ENCODE peak calls at places on chromosomes 1 and 21, in six cellular contexts. D is EL; E is D341Med; A is activated CD8-positive, alpha-beta T cell treated with anti-CD3 and anti-CD28 coated beads for 36 hours; B is NCI-H345; H is GDM1. L is an unnamed sample.

GRCh38 chr1:86151427-86151826 is 5.1 kb downstream of the COL24A1 start:
- DNase-seq in D (peak; percentile 76), E (no peak), A (no peak), B (no peak), H (no peak), L (no peak)

GRCh38 chr1:91742848-91743292 is 143.1 kb downstream of the TGFBR3 start:
- DNase-seq in D (peak; percentile 28), E (no peak), A (no peak), B (peak; percentile 10), H (no peak), L (peak; percentile 5)

GRCh38 chr21:33241846-33242245 is 12.1 kb downstream of the IFNAR2 start:
- DNase-seq in D (no peak), E (no peak), A (no peak), B (no peak), H (no peak), L (no peak)

GRCh38 chr1:213122514-213122929 is 71.5 kb downstream of the RPS6KC1 start:
- DNase-seq in D (peak; percentile 53), E (no peak), A (no peak), B (peak; percentile 32), H (no peak), L (peak; percentile 46)

GRCh38 chr1:55172272-55172671 is 42.9 kb downstream of the USP24 start:
- DNase-seq in D (no peak), E (no peak), A (no peak), B (no peak), H (no peak), L (no peak)

GRCh38 chr1:191575180-191575579 is 583.1 kb upstream of the RGS18 start:
- DNase-seq in D (peak; percentile 52), E (no peak), A (no peak), B (no peak), H (no peak), L (no peak)

GRCh38 chr1:25080294-25081209 is 150.5 kb upstream of the RUNX3 start:
- DNase-seq in D (peak; percentile 36), E (no peak), A (no peak), B (no peak), H (no peak), L (no peak)

GRCh38 chr1:221634606-221635005 is 107.3 kb downstream of the DUSP10 start:
- DNase-seq in D (no peak), E (no peak), A (no peak), B (no peak), H (no peak), L (no peak)

GRCh38 chr1:109822749-109823542 is 59.2 kb upstream of the EPS8L3 start:
- DNase-seq in D (no peak), E (no peak), A (no peak), B (no peak), H (no peak), L (no peak)

GRCh38 chr1:153563991-153564390 is 1.7 kb downstream of the S100A2 start:
- DNase-seq in D (no peak), E (no peak), A (no peak), B (no peak), H (no peak), L (no peak)

GRCh38 chr1:67710417-67710816 is 25.4 kb downstream of the GADD45A start:
- DNase-seq in D (peak; percentile 69), E (no peak), A (no peak), B (no peak), H (no peak), L (no peak)

GRCh38 chr21:37562920-37563640 is 196.5 kb downstream of the DYRK1A start:
- DNase-seq in D (no peak), E (no peak), A (no peak), B (no peak), H (no peak), L (peak; percentile 51)

GRCh38 chr1:218676991-218677390 is 331.9 kb downstream of the TGFB2 start:
- DNase-seq in D (no peak), E (no peak), A (no peak), B (no peak), H (no peak), L (no peak)

GRCh38 chr1:52296345-52296744 is 69.7 kb downstream of the CC2D1B start:
- DNase-seq in D (peak; percentile 56), E (peak; percentile 62), A (peak; percentile 2), B (peak; percentile 53), H (peak; percentile 23), L (peak; percentile 41)

GRCh38 chr1:1111516-1112236 is 4.2 kb downstream of the C1orf159 start:
- DNase-seq in D (no peak), E (no peak), A (no peak), B (no peak), H (no peak), L (no peak)

GRCh38 chr1:172287207-172287606 is 133.3 kb upstream of the C1orf105 start:
- DNase-seq in D (peak; percentile 67), E (no peak), A (no peak), B (no peak), H (no peak), L (no peak)

GRCh38 chr1:231856426-231856825 is 229.8 kb downstream of the DISC1 start:
- DNase-seq in D (no peak), E (no peak), A (no peak), B (no peak), H (no peak), L (no peak)

GRCh38 chr1:246110343-246111219 is 396.5 kb downstream of the SMYD3 start:
- DNase-seq in D (peak; percentile 11), E (no peak), A (no peak), B (peak; percentile 83), H (no peak), L (peak; percentile 95)

GRCh38 chr1:65541161-65541560 is 120.7 kb downstream of the LEPR start:
- DNase-seq in D (peak; percentile 36), E (no peak), A (no peak), B (no peak), H (no peak), L (no peak)

GRCh38 chr1:159993911-159994310 is 37.9 kb downstream of the PIGM start:
- DNase-seq in D (no peak), E (no peak), A (no peak), B (no peak), H (no peak), L (no peak)

L was measured in COR-L47.